ENCODE peak calls at places on chromosomes 3 and 15, in four cellular contexts. One of them, this sample, is unnamed. For H3K4me1, the result is how much of the 10 kb centered on the place peaks cover.

GRCh38 chr15:70299931-70300858 is 202.5 kb upstream of the TLE3 start:
- DNase-seq in K562: no peak
- DNase-seq in adrenal gland: no peak
- DNase-seq in tibial artery: no peak
- DNase-seq in this sample: no peak

GRCh38 chr3:120604382-120604781 is 8.2 kb downstream of the NDUFB4 start:
- DNase-seq in K562: no peak
- DNase-seq in adrenal gland: no peak
- DNase-seq in tibial artery: no peak
- DNase-seq in this sample: peak

GRCh38 chr15:76235186-76235826 is 76.0 kb downstream of the ETFA start:
- DNase-seq in K562: peak
- DNase-seq in adrenal gland: no peak
- DNase-seq in tibial artery: no peak
- DNase-seq in this sample: no peak

GRCh38 chr3:62375655-62376054 is 2.3 kb upstream of the FEZF2 start:
- DNase-seq in K562: no peak
- DNase-seq in adrenal gland: no peak
- DNase-seq in tibial artery: no peak
- DNase-seq in this sample: no peak

GRCh38 chr3:50068134-50068533 is 20.6 kb upstream of the RBM5 start:
- DNase-seq in K562: no peak
- DNase-seq in adrenal gland: no peak
- DNase-seq in tibial artery: no peak
- DNase-seq in this sample: no peak

GRCh38 chr15:72967836-72968530 is 84.3 kb upstream of the NEO1 start:
- DNase-seq in K562: no peak
- DNase-seq in adrenal gland: no peak
- DNase-seq in tibial artery: no peak
- DNase-seq in this sample: no peak

GRCh38 chr15:80891006-80891405 is 98.6 kb downstream of the MESD start:
- DNase-seq in K562: no peak
- DNase-seq in adrenal gland: no peak
- DNase-seq in tibial artery: no peak
- DNase-seq in this sample: no peak

GRCh38 chr15:85878866-85879265 is 84.1 kb upstream of the KLHL25 start:
- DNase-seq in K562: no peak
- DNase-seq in adrenal gland: no peak
- DNase-seq in tibial artery: no peak
- DNase-seq in this sample: no peak

GRCh38 chr3:46538803-46539442 is 27.2 kb downstream of the LRRC2 start:
- DNase-seq in K562: no peak
- DNase-seq in adrenal gland: peak
- DNase-seq in tibial artery: peak
- DNase-seq in this sample: no peak

GRCh38 chr3:140972833-140973232 is 31.2 kb downstream of the SLC25A36 start:
- DNase-seq in K562: peak
- DNase-seq in adrenal gland: no peak
- DNase-seq in tibial artery: no peak
- DNase-seq in this sample: no peak

GRCh38 chr3:108391917-108392585 is 95.7 kb downstream of the HHLA2 start:
- DNase-seq in K562: no peak
- DNase-seq in adrenal gland: no peak
- DNase-seq in tibial artery: no peak
- DNase-seq in this sample: no peak

GRCh38 chr3:24472358-24472757 is 22.3 kb downstream of the THRB start:
- DNase-seq in K562: no peak
- DNase-seq in adrenal gland: no peak
- DNase-seq in tibial artery: no peak
- DNase-seq in this sample: no peak

GRCh38 chr3:54374214-54374855 is 252.0 kb downstream of the CACNA2D3 start:
- DNase-seq in K562: peak
- DNase-seq in adrenal gland: peak
- DNase-seq in tibial artery: no peak
- DNase-seq in this sample: peak

GRCh38 chr15:69469467-69470191 is 17.0 kb downstream of the RPLP1 start:
- DNase-seq in K562: peak
- DNase-seq in adrenal gland: no peak
- DNase-seq in tibial artery: peak
- DNase-seq in this sample: no peak

GRCh38 chr3:196082471-196082971 is 631 bp upstream of the TFRC start:
- DNase-seq in K562: peak
- DNase-seq in adrenal gland: no peak
- DNase-seq in tibial artery: no peak
- DNase-seq in this sample: no peak

GRCh38 chr3:108153451-108153981 is 62.7 kb upstream of the CD47 start:
- DNase-seq in K562: peak
- DNase-seq in adrenal gland: peak
- DNase-seq in tibial artery: no peak
- DNase-seq in this sample: peak

GRCh38 chr3:174355505-174355904 is 503.6 kb upstream of the NAALADL2 start:
- DNase-seq in K562: no peak
- DNase-seq in adrenal gland: no peak
- DNase-seq in tibial artery: no peak
- DNase-seq in this sample: no peak

GRCh38 chr15:52567886-52568568 is 803 bp downstream of the ARPP19 start:
- DNase-seq in K562: peak
- DNase-seq in adrenal gland: peak
- DNase-seq in tibial artery: no peak
- DNase-seq in this sample: peak

GRCh38 chr15:52566889-52567288 is 1.9 kb downstream of the ARPP19 start:
- DNase-seq in K562: peak
- DNase-seq in adrenal gland: no peak
- DNase-seq in tibial artery: no peak
- DNase-seq in this sample: no peak

GRCh38 chr15:52569244-52569585 is 385 bp upstream of the ARPP19 start:
- DNase-seq in K562: no peak
- DNase-seq in adrenal gland: no peak
- DNase-seq in tibial artery: no peak
- DNase-seq in this sample: no peak

GRCh38 chr15:52563499-52564060 is 5.2 kb downstream of the ARPP19 start:
- DNase-seq in K562: no peak
- DNase-seq in adrenal gland: no peak
- DNase-seq in tibial artery: no peak
- DNase-seq in this sample: no peak

GRCh38 chr15:52568569-52569243 is at the start of gene ARPP19:
- DNase-seq in K562: peak
- DNase-seq in adrenal gland: peak
- DNase-seq in tibial artery: peak
- DNase-seq in this sample: peak
- TF ChIP-seq CTCF in K562: peak
- TF ChIP-seq CTCF in adrenal gland: no peak
- TF ChIP-seq CTCF in tibial artery: no peak
- TF ChIP-seq CTCF in this sample: peak

GRCh38 chr3:145678401-145678800 is 482.6 kb downstream of the PLOD2 start:
- DNase-seq in K562: no peak
- DNase-seq in adrenal gland: no peak
- DNase-seq in tibial artery: no peak
- DNase-seq in this sample: no peak

GRCh38 chr3:145681132-145681531 is 479.9 kb downstream of the PLOD2 start:
- DNase-seq in K562: no peak
- DNase-seq in adrenal gland: no peak
- DNase-seq in tibial artery: no peak
- DNase-seq in this sample: no peak
- H3K4me3 ChIP-seq in K562: no peak
- H3K4me3 ChIP-seq in adrenal gland: no peak
- H3K4me3 ChIP-seq in tibial artery: no peak
- H3K4me3 ChIP-seq in this sample: no peak

DNA sequence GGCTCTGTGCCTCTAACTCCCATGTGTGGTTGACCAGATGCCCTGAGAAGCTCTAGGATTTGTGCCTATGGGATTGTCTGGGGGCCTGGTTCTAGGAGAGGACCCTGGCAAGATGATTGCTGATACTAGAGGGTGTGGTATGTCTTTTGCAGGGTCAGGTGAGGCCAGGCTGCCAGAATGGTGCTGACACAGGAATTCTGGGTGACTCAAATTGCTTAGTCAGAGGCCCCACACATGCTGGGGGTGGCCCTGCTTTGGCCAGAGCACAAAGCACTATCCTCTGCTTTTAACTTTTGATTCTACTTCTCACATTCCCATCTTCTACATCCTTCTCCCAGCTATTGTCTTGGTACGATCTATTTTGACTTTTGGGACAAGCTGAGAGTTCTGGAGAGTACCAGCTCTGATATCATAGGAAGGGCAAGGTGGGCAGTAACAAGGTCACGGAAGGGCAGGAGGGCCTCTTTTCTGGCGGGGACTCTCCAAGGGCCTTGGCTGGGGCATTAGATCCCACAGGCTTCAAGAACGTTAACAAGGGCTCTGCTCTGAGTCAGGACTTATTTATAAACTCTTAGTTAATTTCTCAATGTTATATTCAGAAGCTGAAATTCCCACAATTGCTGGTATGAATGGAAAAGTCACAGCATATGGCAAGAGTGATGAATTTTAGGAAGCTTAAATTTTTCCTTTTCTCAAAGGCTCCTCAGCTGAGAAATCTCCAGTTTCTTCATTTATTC is 320.0 kb upstream of the TBC1D5 start:
- DNase-seq in K562: peak
- DNase-seq in adrenal gland: peak
- DNase-seq in tibial artery: no peak
- DNase-seq in this sample: no peak
- H3K4me1 ChIP-seq in K562: under half
- H3K4me1 ChIP-seq in adrenal gland: under half
- H3K4me1 ChIP-seq in tibial artery: under half
- H3K4me1 ChIP-seq in this sample: under half

GRCh38 chr15:38010390-38010789 is 76.0 kb downstream of the TMCO5A start:
- DNase-seq in K562: no peak
- DNase-seq in adrenal gland: no peak
- DNase-seq in tibial artery: no peak
- DNase-seq in this sample: no peak
- TF ChIP-seq CTCF in K562: no peak
- TF ChIP-seq CTCF in adrenal gland: no peak
- TF ChIP-seq CTCF in tibial artery: no peak
- TF ChIP-seq CTCF in this sample: no peak

DNA sequence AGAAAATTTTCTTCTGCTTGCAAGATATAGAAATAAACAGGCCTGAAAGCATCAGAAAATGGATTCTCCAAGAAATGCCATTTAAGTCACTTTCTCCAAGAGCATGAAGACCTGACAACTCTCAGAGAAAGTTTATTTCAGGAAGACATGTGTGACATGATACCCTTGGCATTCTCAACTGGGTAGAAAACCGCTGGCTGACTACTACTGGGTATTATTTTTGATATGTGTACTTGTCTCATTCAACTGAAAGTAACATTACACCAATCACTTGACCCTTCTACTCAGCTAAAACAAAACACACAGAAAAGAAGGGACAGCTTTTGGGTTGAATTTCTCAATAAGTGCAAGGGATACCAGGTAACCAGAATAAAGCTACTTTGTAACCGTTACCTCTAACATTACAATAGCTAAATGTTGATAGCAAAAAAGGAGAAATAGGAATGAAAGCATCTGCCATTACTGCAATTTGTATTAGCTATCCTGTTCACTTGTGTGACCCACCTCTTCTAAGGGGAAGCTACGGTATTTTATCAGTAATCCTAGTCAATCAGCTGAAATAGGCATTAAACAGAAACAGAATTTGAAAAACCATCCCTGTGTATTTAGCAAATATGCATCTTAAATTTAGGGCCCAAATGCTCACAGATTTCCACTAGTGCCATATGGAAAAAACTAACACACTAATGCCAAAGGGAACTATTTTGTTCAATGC is 7.3 kb downstream of the TRA2B start:
- DNase-seq in K562: no peak
- DNase-seq in adrenal gland: no peak
- DNase-seq in tibial artery: no peak
- DNase-seq in this sample: no peak
- H3K4me3 ChIP-seq in K562: no peak
- H3K4me3 ChIP-seq in adrenal gland: no peak
- H3K4me3 ChIP-seq in tibial artery: no peak
- H3K4me3 ChIP-seq in this sample: no peak

DNA sequence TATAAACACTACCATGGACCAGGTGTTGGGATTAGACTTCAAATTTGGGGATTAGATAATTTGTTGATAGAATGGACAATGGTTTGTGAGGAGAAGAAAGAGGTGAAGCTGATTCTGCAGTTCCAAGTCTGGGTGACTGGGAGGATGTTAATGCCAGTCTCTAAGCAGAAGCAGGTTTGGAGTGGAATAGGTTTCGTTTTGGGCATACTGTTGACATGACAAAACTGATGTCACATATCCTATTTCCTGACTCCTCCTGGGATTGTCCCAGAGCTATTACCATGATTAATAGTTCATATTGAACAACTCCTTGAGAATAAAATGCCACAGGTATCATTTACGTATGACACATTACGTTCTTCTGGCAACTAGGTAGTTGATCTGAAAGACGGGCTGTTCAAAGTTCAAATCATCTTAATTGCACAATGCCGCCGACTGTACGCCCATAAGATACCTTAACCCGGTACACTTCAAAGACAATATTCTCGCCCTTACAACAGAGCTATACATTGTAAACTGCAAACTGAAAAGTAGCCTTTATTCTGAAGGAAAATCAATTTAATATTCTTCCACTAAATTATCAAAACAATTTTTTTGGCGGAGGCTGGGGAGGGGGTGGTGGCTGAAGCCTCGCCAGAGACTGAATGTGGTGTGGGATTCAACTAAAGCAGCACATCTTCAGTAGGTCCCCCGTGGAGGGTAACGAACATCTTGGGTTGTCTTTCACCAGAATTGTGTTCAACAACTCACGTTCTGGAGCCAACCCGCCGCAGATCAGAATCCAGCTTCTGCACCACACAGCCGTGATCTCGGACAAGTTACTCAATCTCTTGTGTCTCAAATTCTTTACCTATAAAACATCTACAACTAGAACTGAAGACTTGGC is 1.2 kb upstream of the RAB5A start:
- DNase-seq in K562: peak
- DNase-seq in adrenal gland: no peak
- DNase-seq in tibial artery: no peak
- DNase-seq in this sample: no peak
- H3K4me1 ChIP-seq in K562: under half
- H3K4me1 ChIP-seq in adrenal gland: under half
- H3K4me1 ChIP-seq in tibial artery: under half
- H3K4me1 ChIP-seq in this sample: under half

This sample was measured in BE2C.